ENCODE peak calls at places on chromosomes 12 and 14, in eight cellular contexts. One of them, this sample, is unnamed.

GRCh38 chr12:16927259-16927658 is 321.3 kb upstream of the LMO3 start:
- DNase-seq in fibroblast of lung: no peak
- DNase-seq in CD4-positive, alpha-beta memory T cell: no peak
- DNase-seq in kidney: no peak
- DNase-seq in stomach: no peak
- DNase-seq in cardiac fibroblast: no peak
- DNase-seq in cardiac muscle cell: no peak
- DNase-seq in naive thymus-derived CD4-positive, alpha-beta T cell: no peak
- DNase-seq in this sample: no peak

GRCh38 chr12:26936559-26937442 is 980 bp downstream of the INTS13 start:
- DNase-seq in fibroblast of lung: no peak
- DNase-seq in CD4-positive, alpha-beta memory T cell: no peak
- DNase-seq in kidney: no peak
- DNase-seq in stomach: no peak
- DNase-seq in cardiac fibroblast: no peak
- DNase-seq in cardiac muscle cell: no peak
- DNase-seq in naive thymus-derived CD4-positive, alpha-beta T cell: no peak
- DNase-seq in this sample: no peak

GRCh38 chr12:106178582-106178981 is 39.8 kb upstream of the NUAK1 start:
- DNase-seq in fibroblast of lung: no peak
- DNase-seq in CD4-positive, alpha-beta memory T cell: no peak
- DNase-seq in kidney: no peak
- DNase-seq in stomach: no peak
- DNase-seq in cardiac fibroblast: no peak
- DNase-seq in cardiac muscle cell: peak; percentile 38
- DNase-seq in naive thymus-derived CD4-positive, alpha-beta T cell: no peak
- DNase-seq in this sample: no peak

GRCh38 chr14:81819344-81819743 is 285.7 kb upstream of the SEL1L start:
- DNase-seq in fibroblast of lung: no peak
- DNase-seq in CD4-positive, alpha-beta memory T cell: no peak
- DNase-seq in kidney: no peak
- DNase-seq in stomach: no peak
- DNase-seq in cardiac fibroblast: no peak
- DNase-seq in cardiac muscle cell: no peak
- DNase-seq in naive thymus-derived CD4-positive, alpha-beta T cell: no peak
- DNase-seq in this sample: no peak

GRCh38 chr14:105925615-105926414 is 399.4 kb downstream of the TMEM121 start:
- DNase-seq in fibroblast of lung: no peak
- DNase-seq in CD4-positive, alpha-beta memory T cell: no peak
- DNase-seq in kidney: peak; percentile 61
- DNase-seq in stomach: no peak
- DNase-seq in cardiac fibroblast: no peak
- DNase-seq in cardiac muscle cell: no peak
- DNase-seq in naive thymus-derived CD4-positive, alpha-beta T cell: no peak
- DNase-seq in this sample: no peak

GRCh38 chr12:54429014-54429471 is 10.0 kb upstream of the ITGA5 start:
- DNase-seq in fibroblast of lung: no peak
- DNase-seq in CD4-positive, alpha-beta memory T cell: no peak
- DNase-seq in kidney: no peak
- DNase-seq in stomach: no peak
- DNase-seq in cardiac fibroblast: no peak
- DNase-seq in cardiac muscle cell: no peak
- DNase-seq in naive thymus-derived CD4-positive, alpha-beta T cell: no peak
- DNase-seq in this sample: no peak

GRCh38 chr14:78071016-78071549 is 99.1 kb upstream of the NRXN3 start:
- DNase-seq in fibroblast of lung: no peak
- DNase-seq in CD4-positive, alpha-beta memory T cell: no peak
- DNase-seq in kidney: no peak
- DNase-seq in stomach: no peak
- DNase-seq in cardiac fibroblast: no peak
- DNase-seq in cardiac muscle cell: no peak
- DNase-seq in naive thymus-derived CD4-positive, alpha-beta T cell: no peak
- DNase-seq in this sample: no peak

GRCh38 chr12:22657538-22657937 is 32.6 kb downstream of the ETNK1 start:
- DNase-seq in fibroblast of lung: peak; percentile 44
- DNase-seq in CD4-positive, alpha-beta memory T cell: no peak
- DNase-seq in kidney: no peak
- DNase-seq in stomach: no peak
- DNase-seq in cardiac fibroblast: peak; percentile 49
- DNase-seq in cardiac muscle cell: no peak
- DNase-seq in naive thymus-derived CD4-positive, alpha-beta T cell: no peak
- DNase-seq in this sample: peak; percentile 39

GRCh38 chr12:80040075-80040738 is 59.1 kb upstream of the OTOGL start:
- DNase-seq in fibroblast of lung: no peak
- DNase-seq in CD4-positive, alpha-beta memory T cell: no peak
- DNase-seq in kidney: no peak
- DNase-seq in stomach: no peak
- DNase-seq in cardiac fibroblast: peak; percentile 63
- DNase-seq in cardiac muscle cell: no peak
- DNase-seq in naive thymus-derived CD4-positive, alpha-beta T cell: no peak
- DNase-seq in this sample: no peak

GRCh38 chr14:21514341-21514740 is 3.2 kb upstream of the METTL3 start:
- DNase-seq in fibroblast of lung: no peak
- DNase-seq in CD4-positive, alpha-beta memory T cell: no peak
- DNase-seq in kidney: no peak
- DNase-seq in stomach: no peak
- DNase-seq in cardiac fibroblast: no peak
- DNase-seq in cardiac muscle cell: no peak
- DNase-seq in naive thymus-derived CD4-positive, alpha-beta T cell: no peak
- DNase-seq in this sample: no peak

GRCh38 chr12:64612843-64613242 is 2.5 kb downstream of the RASSF3 start:
- DNase-seq in fibroblast of lung: no peak
- DNase-seq in CD4-positive, alpha-beta memory T cell: no peak
- DNase-seq in kidney: no peak
- DNase-seq in stomach: no peak
- DNase-seq in cardiac fibroblast: no peak
- DNase-seq in cardiac muscle cell: no peak
- DNase-seq in naive thymus-derived CD4-positive, alpha-beta T cell: no peak
- DNase-seq in this sample: no peak

GRCh38 chr12:64621257-64621942 is 11.1 kb downstream of the RASSF3 start:
- DNase-seq in fibroblast of lung: peak; percentile 79
- DNase-seq in CD4-positive, alpha-beta memory T cell: no peak
- DNase-seq in kidney: no peak
- DNase-seq in stomach: no peak
- DNase-seq in cardiac fibroblast: peak; percentile 85
- DNase-seq in cardiac muscle cell: no peak
- DNase-seq in naive thymus-derived CD4-positive, alpha-beta T cell: no peak
- DNase-seq in this sample: no peak

GRCh38 chr12:64618953-64619590 is 8.8 kb downstream of the RASSF3 start:
- DNase-seq in fibroblast of lung: peak; percentile 76
- DNase-seq in CD4-positive, alpha-beta memory T cell: no peak
- DNase-seq in kidney: no peak
- DNase-seq in stomach: no peak
- DNase-seq in cardiac fibroblast: peak; percentile 76
- DNase-seq in cardiac muscle cell: no peak
- DNase-seq in naive thymus-derived CD4-positive, alpha-beta T cell: no peak
- DNase-seq in this sample: no peak

GRCh38 chr12:64611430-64612286 is 1.4 kb downstream of the RASSF3 start:
- DNase-seq in fibroblast of lung: peak; percentile 71
- DNase-seq in CD4-positive, alpha-beta memory T cell: peak; percentile 30
- DNase-seq in kidney: peak; percentile 79
- DNase-seq in stomach: peak; percentile 64
- DNase-seq in cardiac fibroblast: peak; percentile 44
- DNase-seq in cardiac muscle cell: peak; percentile 42
- DNase-seq in naive thymus-derived CD4-positive, alpha-beta T cell: peak; percentile 53
- DNase-seq in this sample: no peak

GRCh38 chr12:64616221-64616620 is 5.9 kb downstream of the RASSF3 start:
- DNase-seq in fibroblast of lung: no peak
- DNase-seq in CD4-positive, alpha-beta memory T cell: no peak
- DNase-seq in kidney: no peak
- DNase-seq in stomach: no peak
- DNase-seq in cardiac fibroblast: peak; percentile 27
- DNase-seq in cardiac muscle cell: no peak
- DNase-seq in naive thymus-derived CD4-positive, alpha-beta T cell: no peak
- DNase-seq in this sample: no peak
- H3K4me3 ChIP-seq in fibroblast of lung: no peak overlapping the region
- H3K4me3 ChIP-seq in CD4-positive, alpha-beta memory T cell: no peak overlapping the region
- H3K4me3 ChIP-seq in kidney: no peak overlapping the region
- H3K4me3 ChIP-seq in stomach: no peak overlapping the region
- H3K4me3 ChIP-seq in cardiac fibroblast: no peak overlapping the region
- H3K4me3 ChIP-seq in cardiac muscle cell: no peak overlapping the region
- H3K4me3 ChIP-seq in naive thymus-derived CD4-positive, alpha-beta T cell: no peak overlapping the region
- H3K4me3 ChIP-seq in this sample: no peak overlapping the region

GRCh38 chr14:93231129-93231979 is 24.3 kb downstream of the UBR7 start:
- DNase-seq in fibroblast of lung: peak; percentile 49
- DNase-seq in CD4-positive, alpha-beta memory T cell: no peak
- DNase-seq in kidney: no peak
- DNase-seq in stomach: no peak
- DNase-seq in cardiac fibroblast: peak; percentile 67
- DNase-seq in cardiac muscle cell: no peak
- DNase-seq in naive thymus-derived CD4-positive, alpha-beta T cell: no peak
- DNase-seq in this sample: no peak
- H3K4me3 ChIP-seq in fibroblast of lung: peak overlapping the region; percentile 36
- H3K4me3 ChIP-seq in CD4-positive, alpha-beta memory T cell: no peak overlapping the region
- H3K4me3 ChIP-seq in kidney: peak overlapping the region; percentile 53
- H3K4me3 ChIP-seq in stomach: peak overlapping the region; percentile 44
- H3K4me3 ChIP-seq in cardiac fibroblast: peak overlapping the region; percentile 66
- H3K4me3 ChIP-seq in cardiac muscle cell: no peak overlapping the region
- H3K4me3 ChIP-seq in naive thymus-derived CD4-positive, alpha-beta T cell: peak overlapping the region; percentile 36
- H3K4me3 ChIP-seq in this sample: peak overlapping the region; percentile 60

GRCh38 chr12:49825971-49826421 is 2.2 kb downstream of the NCKAP5L start:
- DNase-seq in fibroblast of lung: peak; percentile 60
- DNase-seq in CD4-positive, alpha-beta memory T cell: no peak
- DNase-seq in kidney: no peak
- DNase-seq in stomach: no peak
- DNase-seq in cardiac fibroblast: peak; percentile 74
- DNase-seq in cardiac muscle cell: no peak
- DNase-seq in naive thymus-derived CD4-positive, alpha-beta T cell: no peak
- DNase-seq in this sample: peak; percentile 67

GRCh38 chr12:49825360-49825970 is 2.7 kb downstream of the NCKAP5L start:
- DNase-seq in fibroblast of lung: peak; percentile 67
- DNase-seq in CD4-positive, alpha-beta memory T cell: no peak
- DNase-seq in kidney: no peak
- DNase-seq in stomach: no peak
- DNase-seq in cardiac fibroblast: peak; percentile 67
- DNase-seq in cardiac muscle cell: no peak
- DNase-seq in naive thymus-derived CD4-positive, alpha-beta T cell: no peak
- DNase-seq in this sample: peak; percentile 57

GRCh38 chr12:49828143-49829091 is at the start of gene NCKAP5L:
- DNase-seq in fibroblast of lung: peak; percentile 97
- DNase-seq in CD4-positive, alpha-beta memory T cell: peak; percentile 91
- DNase-seq in kidney: peak; percentile 99
- DNase-seq in stomach: peak; percentile 96
- DNase-seq in cardiac fibroblast: peak; percentile 97
- DNase-seq in cardiac muscle cell: peak; percentile 98
- DNase-seq in naive thymus-derived CD4-positive, alpha-beta T cell: peak; percentile 93
- DNase-seq in this sample: peak; percentile 91

GRCh38 chr12:49824886-49825285 is 3.3 kb downstream of the NCKAP5L start:
- DNase-seq in fibroblast of lung: peak; percentile 64
- DNase-seq in CD4-positive, alpha-beta memory T cell: no peak
- DNase-seq in kidney: no peak
- DNase-seq in stomach: no peak
- DNase-seq in cardiac fibroblast: peak; percentile 82
- DNase-seq in cardiac muscle cell: no peak
- DNase-seq in naive thymus-derived CD4-positive, alpha-beta T cell: no peak
- DNase-seq in this sample: no peak

GRCh38 chr12:49827351-49828099 is 688 bp downstream of the NCKAP5L start:
- DNase-seq in fibroblast of lung: peak; percentile 68
- DNase-seq in CD4-positive, alpha-beta memory T cell: peak; percentile 19
- DNase-seq in kidney: peak; percentile 88
- DNase-seq in stomach: peak; percentile 66
- DNase-seq in cardiac fibroblast: peak; percentile 57
- DNase-seq in cardiac muscle cell: peak; percentile 87
- DNase-seq in naive thymus-derived CD4-positive, alpha-beta T cell: peak; percentile 33
- DNase-seq in this sample: no peak
- H3K4me3 ChIP-seq in fibroblast of lung: peak overlapping the region; percentile 83
- H3K4me3 ChIP-seq in CD4-positive, alpha-beta memory T cell: no peak overlapping the region
- H3K4me3 ChIP-seq in kidney: peak overlapping the region; percentile 60
- H3K4me3 ChIP-seq in stomach: peak overlapping the region; percentile 92
- H3K4me3 ChIP-seq in cardiac fibroblast: peak overlapping the region; percentile 82
- H3K4me3 ChIP-seq in cardiac muscle cell: peak overlapping the region; percentile 65
- H3K4me3 ChIP-seq in naive thymus-derived CD4-positive, alpha-beta T cell: peak overlapping the region; percentile 56
- H3K4me3 ChIP-seq in this sample: peak overlapping the region; percentile 86

GRCh38 chr14:58243790-58244555 is 670 bp upstream of the PSMA3 start:
- DNase-seq in fibroblast of lung: no peak
- DNase-seq in CD4-positive, alpha-beta memory T cell: no peak
- DNase-seq in kidney: no peak
- DNase-seq in stomach: no peak
- DNase-seq in cardiac fibroblast: peak; percentile 57
- DNase-seq in cardiac muscle cell: peak; percentile 4
- DNase-seq in naive thymus-derived CD4-positive, alpha-beta T cell: no peak
- DNase-seq in this sample: no peak
- H3K4me3 ChIP-seq in fibroblast of lung: peak overlapping the region; percentile 84
- H3K4me3 ChIP-seq in CD4-positive, alpha-beta memory T cell: peak overlapping the region; percentile 90
- H3K4me3 ChIP-seq in kidney: peak overlapping the region; percentile 97
- H3K4me3 ChIP-seq in stomach: peak overlapping the region; percentile 77
- H3K4me3 ChIP-seq in cardiac fibroblast: peak overlapping the region; percentile 96
- H3K4me3 ChIP-seq in cardiac muscle cell: peak overlapping the region; percentile 73
- H3K4me3 ChIP-seq in naive thymus-derived CD4-positive, alpha-beta T cell: peak overlapping the region; percentile 100
- H3K4me3 ChIP-seq in this sample: peak overlapping the region; percentile 84